ENCODE peak calls at places on chromosomes 16 and 17, in seven cellular contexts. T, J, O, K, X, D and Y are unnamed samples.

GRCh38 chr17:79125503-79125902 is 50.9 kb downstream of the ENGASE start:
- DNase-seq in T (no peak), J (no peak), O (no peak), K (no peak), X (no peak), D (no peak), Y (no peak)

GRCh38 chr17:78759203-78759968 is 22.7 kb downstream of the CYTH1 start:
- DNase-seq in T (no peak), J (no peak), O (no peak), K (peak; percentile 93), X (no peak), D (no peak), Y (no peak)

GRCh38 chr16:66554492-66554891 is 2.1 kb downstream of the CKLF start:
- DNase-seq in T (no peak), J (no peak), O (no peak), K (no peak), X (no peak), D (no peak), Y (no peak)

GRCh38 chr16:47848481-47849109 is 307.2 kb downstream of the ABCC12 start:
- DNase-seq in T (no peak), J (no peak), O (no peak), K (no peak), X (peak; percentile 25), D (no peak), Y (no peak)

GRCh38 chr17:64240741-64241347 is 22.2 kb downstream of the TEX2 start:
- DNase-seq in T (no peak), J (no peak), O (no peak), K (no peak), X (peak; percentile 97), D (no peak), Y (no peak)

GRCh38 chr17:1039511-1040215 is 42.7 kb downstream of the TIMM22 start:
- DNase-seq in T (no peak), J (no peak), O (no peak), K (peak; percentile 92), X (no peak), D (no peak), Y (peak; percentile 62)

GRCh38 chr17:55543709-55544108 is 32.5 kb upstream of the SMIM36 start:
- DNase-seq in T (no peak), J (no peak), O (no peak), K (no peak), X (no peak), D (no peak), Y (no peak)

GRCh38 chr16:81514041-81514559 is 69.5 kb downstream of the CMIP start:
- DNase-seq in T (no peak), J (no peak), O (peak; percentile 50), K (peak; percentile 40), X (no peak), D (peak; percentile 45), Y (no peak)

GRCh38 chr16:80936410-80936809 is 70.3 kb downstream of the CMC2 start:
- DNase-seq in T (no peak), J (no peak), O (no peak), K (no peak), X (peak; percentile 76), D (no peak), Y (no peak)

GRCh38 chr16:52925143-52925542 is 127.6 kb downstream of the CHD9NB start:
- DNase-seq in T (no peak), J (no peak), O (no peak), K (no peak), X (no peak), D (no peak), Y (no peak)

GRCh38 chr16:83995756-83996155 is 27.7 kb downstream of the NECAB2 start:
- DNase-seq in T (no peak), J (no peak), O (no peak), K (no peak), X (no peak), D (no peak), Y (no peak)

GRCh38 chr16:84243732-84244131 is 3.9 kb upstream of the KCNG4 start:
- DNase-seq in T (no peak), J (no peak), O (no peak), K (no peak), X (no peak), D (no peak), Y (no peak)

GRCh38 chr16:66923247-66923851 is 2.0 kb downstream of the RRAD start:
- DNase-seq in T (no peak), J (no peak), O (no peak), K (no peak), X (no peak), D (no peak), Y (no peak)

GRCh38 chr17:58278661-58279015 is 2.1 kb downstream of the MPO start:
- DNase-seq in T (peak; percentile 47), J (no peak), O (no peak), K (no peak), X (peak; percentile 9), D (no peak), Y (no peak)

GRCh38 chr16:26050489-26050888 is 358.7 kb downstream of the HS3ST4 start:
- DNase-seq in T (no peak), J (no peak), O (no peak), K (no peak), X (no peak), D (no peak), Y (no peak)

GRCh38 chr16:57305159-57305811 is 20.8 kb upstream of the PLLP start:
- DNase-seq in T (no peak), J (no peak), O (no peak), K (no peak), X (no peak), D (no peak), Y (no peak)

GRCh38 chr16:79618041-79618711 is 17.6 kb upstream of the MAF start:
- DNase-seq in T (no peak), J (no peak), O (no peak), K (no peak), X (no peak), D (no peak), Y (no peak)

GRCh38 chr17:34756670-34757021 is 177.3 kb downstream of the TMEM132E start:
- DNase-seq in T (no peak), J (no peak), O (no peak), K (no peak), X (no peak), D (no peak), Y (no peak)

GRCh38 chr16:63876096-63876495 is 1245.8 kb downstream of the CDH11 start:
- DNase-seq in T (no peak), J (no peak), O (no peak), K (no peak), X (peak; percentile 3), D (no peak), Y (no peak)

GRCh38 chr17:28968914-28969295 is 17.6 kb upstream of the PHF12 start:
- DNase-seq in T (no peak), J (no peak), O (no peak), K (no peak), X (no peak), D (no peak), Y (no peak)

GRCh38 chr16:69440236-69440635 is 15.8 kb downstream of the CYB5B start:
- DNase-seq in T (no peak), J (no peak), O (no peak), K (no peak), X (no peak), D (no peak), Y (no peak)

GRCh38 chr17:21019976-21020575 is 22.7 kb downstream of the USP22 start:
- DNase-seq in T (peak; percentile 34), J (peak; percentile 66), O (no peak), K (no peak), X (peak; percentile 41), D (peak; percentile 48), Y (no peak)

GRCh38 chr17:17347234-17347955 is 44.2 kb downstream of the NT5M start:
- DNase-seq in T (no peak), J (no peak), O (no peak), K (no peak), X (no peak), D (no peak), Y (no peak)

GRCh38 chr17:4585203-4585939 is 1.0 kb downstream of the SMTNL2 start:
- DNase-seq in T (no peak), J (no peak), O (no peak), K (no peak), X (no peak), D (no peak), Y (no peak)

GRCh38 chr17:69314246-69315030 is 12.5 kb downstream of the ABCA5 start:
- DNase-seq in T (no peak), J (no peak), O (no peak), K (no peak), X (no peak), D (no peak), Y (no peak)

DNA sequence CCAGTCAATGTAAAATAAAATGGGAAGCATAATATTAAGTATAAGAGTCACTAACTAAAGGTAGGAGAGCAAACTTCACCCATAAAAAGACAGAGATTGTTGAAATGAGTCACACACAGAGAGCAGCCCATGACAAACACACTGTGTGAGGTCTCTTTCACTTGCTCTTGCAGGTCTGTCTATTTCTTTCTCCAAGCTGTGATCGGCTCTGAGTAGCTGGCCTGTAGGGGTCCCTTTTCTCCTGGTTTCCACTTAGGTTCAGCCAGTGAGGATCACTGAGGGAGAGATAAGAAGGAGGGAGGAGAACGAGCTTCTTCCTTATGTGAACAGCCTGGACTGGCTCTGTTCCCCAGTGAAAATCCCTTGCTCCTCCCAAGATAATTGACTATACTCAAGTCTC is 133.7 kb upstream of the HS3ST3A1 start:
- DNase-seq in T (no peak), J (peak; percentile 7), O (no peak), K (no peak), X (peak; percentile 27), D (no peak), Y (no peak)
- TF ChIP-seq CTCF in T (no peak), J (no peak), O (no peak), K (no peak), X (peak; percentile 19), D (no peak), Y (no peak)

GRCh38 chr16:30557950-30558788 is at the start of gene ZNF764:
- DNase-seq in T (peak; percentile 96), J (peak; percentile 99), O (peak; percentile 92), K (peak; percentile 99), X (peak; percentile 97), D (peak; percentile 96), Y (peak; percentile 92)
- TF ChIP-seq CTCF in T (no peak), J (no peak), O (peak; percentile 19), K (no peak), X (no peak), D (no peak), Y (no peak)

GRCh38 chr16:55622930-55623561 is 32.7 kb upstream of the SLC6A2 start:
- DNase-seq in T (no peak), J (peak; percentile 39), O (no peak), K (no peak), X (no peak), D (no peak), Y (peak; percentile 38)

GRCh38 chr16:55624696-55625095 is 31.1 kb upstream of the SLC6A2 start:
- DNase-seq in T (no peak), J (no peak), O (no peak), K (no peak), X (no peak), D (no peak), Y (no peak)

GRCh38 chr16:55621771-55622170 is 34.0 kb upstream of the SLC6A2 start:
- DNase-seq in T (no peak), J (no peak), O (no peak), K (no peak), X (no peak), D (no peak), Y (no peak)

GRCh38 chr16:55622302-55622701 is 33.5 kb upstream of the SLC6A2 start:
- DNase-seq in T (no peak), J (no peak), O (no peak), K (no peak), X (no peak), D (no peak), Y (no peak)

GRCh38 chr16:55623640-55624039 is 32.1 kb upstream of the SLC6A2 start:
- DNase-seq in T (no peak), J (no peak), O (no peak), K (no peak), X (no peak), D (no peak), Y (no peak)
- TF ChIP-seq CTCF in T (no peak), J (no peak), O (no peak), K (no peak), X (no peak), D (no peak), Y (no peak)

GRCh38 chr17:47188799-47189731 is at the start of gene CDC27:
- DNase-seq in T (peak; percentile 96), J (peak; percentile 98), O (peak; percentile 95), K (peak; percentile 99), X (peak; percentile 95), D (peak; percentile 92), Y (peak; percentile 100)
- TF ChIP-seq CTCF in T (no peak), J (no peak), O (no peak), K (no peak), X (no peak), D (no peak), Y (no peak)